ENCODE peak calls at places on chromosomes 5 and 9, in seven cellular contexts. S, B, Z, E, X, O and A are unnamed samples.

GRCh38 chr5:65640240-65640639 is 15.4 kb downstream of the SHLD3 start:
- DNase-seq in E (no peak), X (no peak), S (no peak), B (no peak), Z (no peak), O (no peak), A (no peak)

GRCh38 chr5:57094753-57095683 is 78.8 kb upstream of the GPBP1 start:
- DNase-seq in E (no peak), B (no peak), Z (peak; percentile 21), X (no peak), S (peak; percentile 63), O (peak; percentile 4), A (peak; percentile 29)

GRCh38 chr5:1782385-1783213 is 17.0 kb downstream of the MRPL36 start:
- DNase-seq in B (no peak), O (no peak), E (no peak), S (no peak), X (no peak), Z (peak; percentile 62), A (no peak)

GRCh38 chr5:59840200-59840601 is 53.3 kb downstream of the PDE4D start:
- DNase-seq in S (peak; percentile 53), X (no peak), O (peak; percentile 91), B (no peak), Z (no peak), E (no peak), A (no peak)

GRCh38 chr9:121612511-121612998 is 38.9 kb upstream of the DAB2IP start:
- DNase-seq in O (no peak), X (no peak), B (no peak), E (no peak), Z (no peak), S (peak; percentile 84), A (no peak)

GRCh38 chr5:171299851-171300250 is 9.2 kb upstream of the TLX3 start:
- DNase-seq in S (peak; percentile 25), O (no peak), Z (no peak), X (no peak), B (no peak), E (no peak), A (no peak)

GRCh38 chr9:32431940-32432555 is 47.6 kb downstream of the ACO1 start:
- DNase-seq in X (peak; percentile 24), E (no peak), S (peak; percentile 36), B (no peak), Z (peak; percentile 29), O (peak; percentile 39), A (peak; percentile 43)

GRCh38 chr9:136244116-136244775 is 1.4 kb downstream of the QSOX2 start:
- DNase-seq in X (peak; percentile 28), Z (peak; percentile 82), O (no peak), B (no peak), E (no peak), S (no peak), A (no peak)

GRCh38 chr9:87212563-87213154 is 265.4 kb upstream of the GAS1 start:
- DNase-seq in Z (no peak), E (no peak), S (peak; percentile 89), X (no peak), O (no peak), B (no peak), A (no peak)

GRCh38 chr5:156181656-156182055 is 145.3 kb upstream of the SGCD start:
- DNase-seq in Z (no peak), O (no peak), E (no peak), X (no peak), B (no peak), S (no peak), A (no peak)

GRCh38 chr9:120536094-120536493 is 43.9 kb downstream of the CDK5RAP2 start:
- DNase-seq in S (no peak), Z (no peak), B (no peak), O (no peak), X (no peak), E (no peak), A (no peak)

GRCh38 chr9:107918749-107919148 is 429.2 kb upstream of the KLF4 start:
- DNase-seq in B (no peak), E (no peak), O (no peak), Z (no peak), X (no peak), S (no peak), A (no peak)

GRCh38 chr5:129459485-129460120 is 495 bp upstream of the ADAMTS19 start:
- DNase-seq in O (peak; percentile 7), B (no peak), X (no peak), S (peak; percentile 33), E (no peak), Z (no peak), A (peak; percentile 12)

GRCh38 chr9:127188396-127188795 is 66.0 kb upstream of the ANGPTL2 start:
- DNase-seq in Z (no peak), S (no peak), E (no peak), O (no peak), B (no peak), X (no peak), A (no peak)

GRCh38 chr5:113161806-113162205 is 185.2 kb downstream of the DCP2 start:
- DNase-seq in X (no peak), Z (no peak), B (no peak), E (no peak), O (no peak), S (peak; percentile 95), A (no peak)

GRCh38 chr5:100517301-100517974 is 17.7 kb upstream of the FAM174A start:
- DNase-seq in Z (peak; percentile 34), E (no peak), B (no peak), S (peak; percentile 86), O (no peak), X (no peak), A (no peak)

GRCh38 chr5:129241755-129242154 is 147.2 kb downstream of the ISOC1 start:
- DNase-seq in S (no peak), O (no peak), X (no peak), Z (no peak), E (no peak), B (no peak), A (no peak)

GRCh38 chr5:134018154-134018985 is 13.6 kb upstream of the VDAC1 start:
- DNase-seq in E (no peak), S (peak; percentile 30), O (no peak), Z (no peak), X (no peak), B (no peak), A (peak; percentile 62)

GRCh38 chr9:113056191-113057106 is at the start of gene ZFP37:
- DNase-seq in E (peak; percentile 17), X (peak; percentile 6), S (peak; percentile 91), O (peak; percentile 89), Z (peak; percentile 97), B (peak; percentile 77), A (peak; percentile 95)

GRCh38 chr5:595285-595684 is 16.9 kb upstream of the CEP72 start:
- DNase-seq in B (no peak), S (no peak), O (no peak), X (no peak), E (no peak), Z (no peak), A (no peak)

GRCh38 chr5:94793113-94793815 is 174.8 kb downstream of the SLF1 start:
- DNase-seq in Z (peak; percentile 90), B (peak; percentile 69), X (peak; percentile 16), S (no peak), E (no peak), O (peak; percentile 80), A (no peak)

GRCh38 chr5:128815201-128815600 is 150.1 kb upstream of the SLC27A6 start:
- DNase-seq in B (no peak), Z (no peak), E (no peak), S (peak; percentile 38), O (no peak), X (no peak), A (no peak)